ENCODE peak calls at places on chromosome 6, in ten cellular contexts. Q, R, A, E, M, L, X, T, G and H are unnamed samples.
A peak's percentile ranks its signal among the peaks of the same experiment; 100 is the strongest.

GRCh38 chr6:31572041-31572911 is at the start of gene LTA:
- DNase-seq in Q (no peak), G (no peak), L (no peak), M (no peak), A (no peak), X (no peak), E (peak; percentile 80), T (no peak), R (no peak), H (peak; percentile 43)

GRCh38 chr6:135537782-135538301 is 40.3 kb upstream of the AHI1 start:
- DNase-seq in A (no peak), G (peak; percentile 90), E (peak; percentile 32), T (peak; percentile 89), X (no peak), M (no peak), R (no peak), Q (no peak), L (no peak), H (no peak)

GRCh38 chr6:149889321-149889720 is 8.6 kb downstream of the RAET1E start:
- DNase-seq in A (no peak), L (no peak), G (no peak), E (no peak), M (no peak), R (no peak), Q (no peak), T (peak; percentile 17), X (no peak), H (no peak)

GRCh38 chr6:47309326-47310130 is at the start of gene TNFRSF21:
- DNase-seq in Q (peak; percentile 68), T (peak; percentile 82), A (peak; percentile 93), G (peak; percentile 92), E (peak; percentile 71), R (peak; percentile 90), L (peak; percentile 92), X (peak; percentile 79), M (peak; percentile 96), H (peak; percentile 95)

GRCh38 chr6:73461537-73462350 is at the start of gene MTO1:
- DNase-seq in Q (peak; percentile 70), R (peak; percentile 68), M (peak; percentile 96), T (peak; percentile 90), E (peak; percentile 88), X (peak; percentile 86), A (peak; percentile 87), L (peak; percentile 67), G (peak; percentile 86), H (peak; percentile 91)

GRCh38 chr6:131160254-131160758 is 25.0 kb downstream of the AKAP7 start:
- DNase-seq in G (no peak), A (no peak), T (no peak), E (no peak), L (no peak), Q (no peak), M (no peak), R (no peak), X (no peak), H (no peak)

GRCh38 chr6:30862156-30862875 is 22.0 kb upstream of the DDR1 start:
- DNase-seq in M (no peak), R (no peak), E (no peak), L (no peak), G (no peak), X (no peak), Q (no peak), A (no peak), T (no peak), H (no peak)

GRCh38 chr6:75748743-75749538 is at the start of gene MYO6:
- DNase-seq in E (peak; percentile 33), T (peak; percentile 47), R (peak; percentile 74), G (peak; percentile 68), M (peak; percentile 83), X (peak; percentile 28), A (peak; percentile 44), Q (no peak), L (peak; percentile 73), H (peak; percentile 85)

GRCh38 chr6:122730775-122731386 is 48.6 kb upstream of the FABP7 start:
- DNase-seq in X (no peak), R (no peak), G (peak; percentile 29), E (no peak), L (peak; percentile 22), M (no peak), T (peak; percentile 54), Q (no peak), A (no peak), H (no peak)

GRCh38 chr6:101413773-101414172 is 20.3 kb downstream of the GRIK2 start:
- DNase-seq in X (no peak), L (no peak), A (no peak), E (no peak), T (no peak), G (no peak), R (no peak), Q (no peak), M (no peak), H (no peak)

GRCh38 chr6:134577998-134578397 is 260.1 kb upstream of the SGK1 start:
- DNase-seq in G (peak; percentile 25), T (peak; percentile 59), A (no peak), X (no peak), L (no peak), M (no peak), E (no peak), R (no peak), Q (no peak), H (no peak)

GRCh38 chr6:25359191-25359861 is 80.2 kb downstream of the CARMIL1 start:
- DNase-seq in M (no peak), L (no peak), T (peak; percentile 50), R (no peak), X (no peak), G (peak; percentile 58), A (no peak), E (no peak), Q (no peak), H (no peak)

GRCh38 chr6:45650527-45651135 is 272.9 kb upstream of the SUPT3H start:
- DNase-seq in R (no peak), T (peak; percentile 94), Q (no peak), G (peak; percentile 87), A (no peak), L (no peak), E (no peak), X (peak; percentile 8), M (no peak), H (no peak)

GRCh38 chr6:169158182-169158573 is 95.5 kb downstream of the THBS2 start:
- DNase-seq in R (no peak), M (no peak), A (no peak), L (no peak), Q (no peak), E (no peak), G (no peak), T (peak; percentile 81), X (no peak), H (no peak)

GRCh38 chr6:112087136-112087908 is at the start of the genes FAM229B and TUBE1:
- DNase-seq in T (peak; percentile 98), X (peak; percentile 39), G (peak; percentile 91), Q (peak; percentile 95), M (peak; percentile 94), R (peak; percentile 86), L (peak; percentile 84), A (peak; percentile 91), E (peak; percentile 95), H (peak; percentile 93)

GRCh38 chr6:127100510-127101140 is 17.8 kb upstream of the RSPO3 start:
- DNase-seq in E (no peak), L (no peak), X (no peak), R (no peak), G (no peak), Q (no peak), A (no peak), T (peak; percentile 41), M (no peak), H (no peak)

GRCh38 chr6:98847392-98847766 is 13.0 kb downstream of the POU3F2 start:
- DNase-seq in Q (no peak), A (no peak), M (no peak), G (no peak), E (no peak), L (no peak), R (no peak), X (no peak), T (no peak), H (no peak)

DNA sequence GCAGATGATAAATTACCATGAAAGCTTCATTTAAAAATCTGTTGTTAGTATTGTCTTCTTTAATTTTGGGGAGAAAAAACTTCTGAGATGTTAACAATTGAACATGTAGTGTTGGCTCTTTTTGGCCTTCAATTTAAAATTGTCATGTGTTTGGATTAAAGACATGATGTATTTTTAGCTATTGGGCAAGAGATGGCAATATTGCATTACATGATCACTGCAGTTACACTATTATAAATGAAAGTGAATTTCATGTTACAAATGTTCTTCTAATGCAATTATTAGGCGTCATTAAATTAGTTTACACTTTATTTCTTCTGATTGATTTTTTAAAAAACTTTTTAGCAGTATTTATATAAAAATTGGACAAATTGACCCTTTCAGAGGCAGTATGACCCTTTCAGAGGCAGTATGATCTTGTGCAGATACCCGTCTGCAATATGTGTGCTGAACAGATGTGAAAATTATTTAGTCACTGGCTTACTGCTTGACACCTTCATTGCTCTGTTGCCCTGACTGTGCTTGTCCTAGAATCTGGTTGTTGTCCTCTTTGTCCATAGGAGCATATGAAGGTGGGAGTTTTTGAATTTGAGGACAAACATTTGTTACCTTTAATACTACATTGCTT is 25.8 kb downstream of the CDKAL1 start:
- DNase-seq in L (no peak), T (no peak), A (no peak), Q (no peak), X (no peak), M (no peak), G (no peak), R (no peak), E (no peak), H (no peak)
- TF ChIP-seq CTCF in L (no peak), T (peak; percentile 28), A (no peak), Q (no peak), X (peak; percentile 23), M (no peak), G (no peak), R (no peak), E (no peak), H (no peak)

DNA sequence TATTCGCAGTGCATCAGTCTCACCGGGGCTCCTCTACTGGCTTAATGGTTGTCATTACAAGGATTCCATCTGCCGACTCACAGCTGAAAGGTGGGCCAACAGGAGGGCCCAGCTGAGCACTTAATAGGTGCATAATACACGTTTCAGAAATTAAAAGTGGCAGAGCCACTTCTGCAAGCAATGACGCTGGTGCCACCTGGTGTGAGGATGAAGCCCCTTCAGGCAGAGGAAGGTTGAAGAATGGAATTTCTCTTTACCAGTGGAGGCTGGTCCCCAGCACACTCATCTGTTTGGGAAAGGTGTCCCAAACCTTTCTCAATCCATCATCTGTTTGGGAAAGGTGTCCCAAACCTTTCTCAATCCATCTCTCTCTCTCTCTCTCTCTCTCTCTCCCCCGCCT is 8.2 kb upstream of the STMND1 start:
- DNase-seq in X (no peak), T (no peak), G (no peak), L (no peak), R (no peak), M (no peak), A (no peak), Q (no peak), E (no peak), H (no peak)
- TF ChIP-seq CTCF in X (peak; percentile 23), T (peak; percentile 46), G (peak; percentile 29), L (peak; percentile 20), R (no peak), M (no peak), A (no peak), Q (peak; percentile 41), E (no peak), H (no peak)

GRCh38 chr6:41071923-41072835 is at the start of gene OARD1:
- DNase-seq in Q (peak; percentile 99), R (peak; percentile 100), L (peak; percentile 99), X (peak; percentile 90), M (peak; percentile 100), G (peak; percentile 99), T (no peak), E (peak; percentile 99), A (no peak), H (peak; percentile 99)
- TF ChIP-seq CTCF in Q (no peak), R (no peak), L (no peak), X (no peak), M (no peak), G (no peak), T (peak; percentile 0), E (no peak), A (no peak), H (no peak)

GRCh38 chr6:29112135-29112534 is 4.3 kb downstream of the OR2J3 start:
- DNase-seq in L (no peak), G (no peak), Q (no peak), E (no peak), T (no peak), M (no peak), X (no peak), R (no peak), A (no peak), H (no peak)
- TF ChIP-seq CTCF in L (no peak), G (peak; percentile 1), Q (no peak), E (no peak), T (no peak), M (no peak), X (no peak), R (no peak), A (no peak), H (no peak)